ENCODE peak calls at places on chromosomes 16 and 17, in six cellular contexts. One of them, this sample, is unnamed.

GRCh38 chr17:48997827-48998556 is 807 bp downstream of the IGF2BP1 start:
- DNase-seq in H1: no peak
- DNase-seq in HCT116: no peak
- DNase-seq in GM12878: no peak
- DNase-seq in K562: peak; percentile 79
- DNase-seq in HepG2: no peak
- DNase-seq in this sample: no peak

GRCh38 chr17:48541574-48542113 is 3.3 kb downstream of the HOXB2 start:
- DNase-seq in HCT116: no peak
- DNase-seq in GM12878: no peak
- DNase-seq in H1: no peak
- DNase-seq in HepG2: no peak
- DNase-seq in K562: peak; percentile 53
- DNase-seq in this sample: no peak

GRCh38 chr17:77111916-77112315 is 28.9 kb upstream of the SEC14L1 start:
- DNase-seq in GM12878: no peak
- DNase-seq in HepG2: no peak
- DNase-seq in HCT116: no peak
- DNase-seq in K562: no peak
- DNase-seq in H1: no peak
- DNase-seq in this sample: no peak

GRCh38 chr17:28726396-28726911 is 421 bp upstream of the TLCD1 start:
- DNase-seq in HCT116: peak; percentile 53
- DNase-seq in GM12878: no peak
- DNase-seq in K562: no peak
- DNase-seq in HepG2: peak; percentile 48
- DNase-seq in H1: no peak
- DNase-seq in this sample: no peak

GRCh38 chr16:19753815-19754643 is 36.0 kb downstream of the IQCK start:
- DNase-seq in K562: no peak
- DNase-seq in GM12878: no peak
- DNase-seq in H1: no peak
- DNase-seq in HCT116: no peak
- DNase-seq in HepG2: peak; percentile 39
- DNase-seq in this sample: no peak

GRCh38 chr17:34895388-34895787 is 65.9 kb downstream of the CCT6B start:
- DNase-seq in HCT116: no peak
- DNase-seq in K562: no peak
- DNase-seq in HepG2: no peak
- DNase-seq in H1: no peak
- DNase-seq in GM12878: no peak
- DNase-seq in this sample: no peak

GRCh38 chr16:85555549-85556455 is 57.3 kb upstream of the GSE1 start:
- DNase-seq in H1: no peak
- DNase-seq in GM12878: no peak
- DNase-seq in HCT116: no peak
- DNase-seq in K562: peak; percentile 54
- DNase-seq in HepG2: peak; percentile 55
- DNase-seq in this sample: peak; percentile 71

GRCh38 chr17:79073016-79073705 is 1.5 kb upstream of the ENGASE start:
- DNase-seq in K562: no peak
- DNase-seq in GM12878: no peak
- DNase-seq in HCT116: no peak
- DNase-seq in HepG2: no peak
- DNase-seq in H1: no peak
- DNase-seq in this sample: no peak

GRCh38 chr16:47965439-47965838 is 190.4 kb downstream of the ABCC12 start:
- DNase-seq in H1: peak; percentile 15
- DNase-seq in K562: no peak
- DNase-seq in HCT116: no peak
- DNase-seq in HepG2: no peak
- DNase-seq in GM12878: no peak
- DNase-seq in this sample: peak; percentile 87
- TF ChIP-seq ZNF274 in H1: no peak
- TF ChIP-seq ZNF274 in K562: no peak
- TF ChIP-seq ZNF274 in HCT116: no peak
- TF ChIP-seq ZNF274 in HepG2: no peak
- TF ChIP-seq ZNF274 in GM12878: no peak
- TF ChIP-seq ZNF274 in this sample: no peak

GRCh38 chr16:57738844-57739243 is 3.3 kb downstream of the KATNB1 start:
- DNase-seq in GM12878: no peak
- DNase-seq in HepG2: no peak
- DNase-seq in HCT116: no peak
- DNase-seq in H1: no peak
- DNase-seq in K562: no peak
- DNase-seq in this sample: no peak

GRCh38 chr16:57734925-57735754 is 430 bp upstream of the KATNB1 start:
- DNase-seq in GM12878: peak; percentile 99
- DNase-seq in HCT116: peak; percentile 100
- DNase-seq in K562: peak; percentile 98
- DNase-seq in HepG2: peak; percentile 100
- DNase-seq in H1: peak; percentile 99
- DNase-seq in this sample: peak; percentile 100

GRCh38 chr16:57734308-57734924 is 1.2 kb upstream of the KATNB1 start:
- DNase-seq in HepG2: no peak
- DNase-seq in H1: no peak
- DNase-seq in GM12878: no peak
- DNase-seq in K562: no peak
- DNase-seq in HCT116: no peak
- DNase-seq in this sample: no peak

GRCh38 chr16:57735755-57736418 is at the start of gene KATNB1:
- DNase-seq in GM12878: no peak
- DNase-seq in H1: no peak
- DNase-seq in HCT116: no peak
- DNase-seq in HepG2: no peak
- DNase-seq in K562: peak; percentile 54
- DNase-seq in this sample: no peak

DNA sequence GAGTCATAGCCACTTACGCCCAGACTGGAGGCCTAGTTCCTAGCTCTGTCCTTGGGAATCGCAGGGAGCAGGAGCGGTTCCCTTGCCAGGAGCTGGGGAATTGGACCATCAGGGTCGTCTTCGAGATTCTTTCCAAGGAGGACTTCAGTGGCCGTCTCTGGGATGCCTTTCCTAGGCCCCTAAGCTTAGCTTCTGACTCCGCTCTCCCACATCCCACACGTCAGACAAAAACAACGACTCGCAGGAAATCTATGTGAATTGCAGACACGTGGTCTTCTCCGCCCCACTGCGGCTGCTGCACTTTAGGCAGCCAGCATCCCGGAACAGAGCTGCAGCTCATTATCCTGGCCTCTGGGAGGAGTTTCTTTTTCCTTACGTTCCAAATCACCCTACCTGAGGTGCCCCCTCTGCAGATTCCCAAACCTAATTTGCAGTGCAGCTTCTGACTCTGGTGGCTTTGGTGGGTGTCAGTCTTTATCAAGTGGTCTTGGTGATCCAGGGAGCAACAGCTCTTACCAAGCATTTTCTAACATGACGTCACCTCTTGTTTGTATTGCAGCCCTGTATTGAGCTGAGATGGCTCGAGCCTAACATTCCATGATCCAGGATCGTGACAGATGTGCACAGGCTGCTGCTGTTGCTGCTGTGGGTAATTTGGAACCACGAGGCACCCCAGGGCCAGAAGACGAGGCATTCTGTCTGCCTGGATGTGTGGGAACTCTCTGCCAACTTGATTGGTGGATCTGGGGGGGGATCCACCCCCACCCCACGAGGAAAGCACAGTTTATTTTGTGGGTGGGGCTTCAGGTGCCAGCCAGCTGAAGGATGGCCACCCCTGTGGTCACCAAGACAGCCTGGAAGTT is 1.1 kb downstream of the KATNB1 start:
- DNase-seq in HepG2: peak; percentile 86
- DNase-seq in H1: no peak
- DNase-seq in HCT116: no peak
- DNase-seq in GM12878: no peak
- DNase-seq in K562: peak; percentile 53
- DNase-seq in this sample: no peak
- TF ChIP-seq ZNF274 in HepG2: no peak
- TF ChIP-seq ZNF274 in H1: no peak
- TF ChIP-seq ZNF274 in HCT116: no peak
- TF ChIP-seq ZNF274 in GM12878: no peak
- TF ChIP-seq ZNF274 in K562: no peak
- TF ChIP-seq ZNF274 in this sample: no peak

DNA sequence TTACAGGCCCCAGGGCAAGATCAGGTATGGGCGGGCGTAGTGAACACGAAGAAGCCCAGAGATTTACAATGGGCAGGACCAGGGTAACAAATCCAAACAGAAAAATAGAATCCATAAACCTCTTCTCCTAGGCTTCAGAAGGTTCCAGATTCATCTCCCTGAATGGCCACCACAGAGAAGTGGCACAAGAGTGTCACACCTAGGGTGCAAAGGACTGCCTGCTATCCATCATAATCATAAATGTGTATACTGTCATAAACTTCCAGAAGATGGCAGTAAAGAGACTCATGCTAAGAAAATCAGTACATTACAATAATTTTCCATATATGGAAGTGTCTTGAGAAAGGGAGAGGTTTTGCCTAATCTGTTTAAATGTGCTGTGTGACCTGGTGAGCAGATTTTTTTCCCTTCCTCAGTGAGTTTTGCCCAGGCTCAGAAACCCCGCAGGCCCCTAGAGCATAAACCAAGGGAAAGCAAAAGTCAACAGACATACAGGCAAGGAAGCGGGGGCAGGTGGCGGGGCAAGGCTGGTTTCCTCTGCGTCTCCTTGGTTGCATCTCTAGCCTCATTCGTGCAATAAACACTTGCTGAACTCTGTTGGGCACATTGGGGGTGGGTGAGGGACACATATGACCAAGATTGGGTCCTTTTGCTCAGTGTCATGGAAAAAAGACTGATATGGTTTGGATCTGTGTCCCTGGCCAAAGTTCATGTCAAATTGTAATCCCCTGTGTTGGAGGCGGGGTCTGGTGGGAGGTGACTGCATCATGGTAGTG is 92.0 kb upstream of the CDH5 start:
- DNase-seq in H1: no peak
- DNase-seq in K562: no peak
- DNase-seq in HCT116: peak; percentile 32
- DNase-seq in GM12878: no peak
- DNase-seq in HepG2: peak; percentile 20
- DNase-seq in this sample: no peak
- TF ChIP-seq ZNF274 in H1: no peak
- TF ChIP-seq ZNF274 in K562: no peak
- TF ChIP-seq ZNF274 in HCT116: no peak
- TF ChIP-seq ZNF274 in GM12878: no peak
- TF ChIP-seq ZNF274 in HepG2: no peak
- TF ChIP-seq ZNF274 in this sample: no peak

DNA sequence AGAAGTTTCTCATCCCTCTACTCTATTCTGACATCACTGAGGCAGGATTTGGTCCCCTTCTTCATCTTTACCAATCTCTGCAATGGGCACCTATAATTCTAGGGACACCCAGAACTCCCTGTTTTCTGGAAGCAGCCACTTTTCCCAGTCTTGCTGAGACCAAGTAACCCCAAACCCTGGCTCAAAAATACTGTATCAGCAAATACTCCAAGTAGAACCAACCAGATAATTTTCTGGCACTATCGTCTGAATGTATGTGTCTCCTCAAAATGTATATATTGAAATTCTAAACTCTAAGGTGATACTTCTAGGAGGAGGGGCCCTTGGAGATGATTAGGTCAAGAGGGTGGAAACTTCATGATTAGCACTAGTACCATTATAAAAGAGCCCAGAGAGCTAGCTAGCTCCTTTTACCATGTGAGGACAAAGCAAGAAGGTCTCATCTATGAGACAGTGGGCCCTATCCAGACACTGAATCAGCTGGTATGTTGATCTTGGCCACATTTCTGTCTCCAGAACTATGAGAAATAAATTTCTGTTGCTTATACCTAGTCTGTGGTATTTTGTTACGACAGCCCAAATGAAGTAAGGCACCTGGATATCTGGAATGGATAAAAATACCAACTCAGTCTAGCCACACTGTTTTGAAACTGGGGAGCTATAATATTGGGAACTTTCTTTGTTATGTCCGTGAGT is 464.4 kb downstream of the CDH11 start:
- DNase-seq in H1: no peak
- DNase-seq in GM12878: no peak
- DNase-seq in HCT116: no peak
- DNase-seq in K562: no peak
- DNase-seq in HepG2: no peak
- DNase-seq in this sample: no peak
- TF ChIP-seq ZNF274 in H1: no peak
- TF ChIP-seq ZNF274 in GM12878: no peak
- TF ChIP-seq ZNF274 in HCT116: no peak
- TF ChIP-seq ZNF274 in K562: no peak
- TF ChIP-seq ZNF274 in HepG2: no peak
- TF ChIP-seq ZNF274 in this sample: no peak

GRCh38 chr16:88746511-88746910 is 38.5 kb downstream of the PIEZO1 start:
- DNase-seq in HepG2: no peak
- DNase-seq in K562: no peak
- DNase-seq in GM12878: no peak
- DNase-seq in HCT116: no peak
- DNase-seq in H1: no peak
- DNase-seq in this sample: no peak

GRCh38 chr16:88744839-88745521 is 38.7 kb downstream of the CTU2 start:
- DNase-seq in GM12878: no peak
- DNase-seq in H1: no peak
- DNase-seq in HCT116: no peak
- DNase-seq in K562: no peak
- DNase-seq in HepG2: no peak
- DNase-seq in this sample: no peak

GRCh38 chr16:88748364-88748763 is 36.7 kb downstream of the PIEZO1 start:
- DNase-seq in K562: no peak
- DNase-seq in HCT116: no peak
- DNase-seq in GM12878: no peak
- DNase-seq in H1: no peak
- DNase-seq in HepG2: no peak
- DNase-seq in this sample: no peak

GRCh38 chr16:88749358-88749757 is 35.7 kb downstream of the PIEZO1 start:
- DNase-seq in GM12878: no peak
- DNase-seq in HCT116: no peak
- DNase-seq in HepG2: no peak
- DNase-seq in H1: no peak
- DNase-seq in K562: no peak
- DNase-seq in this sample: no peak

DNA sequence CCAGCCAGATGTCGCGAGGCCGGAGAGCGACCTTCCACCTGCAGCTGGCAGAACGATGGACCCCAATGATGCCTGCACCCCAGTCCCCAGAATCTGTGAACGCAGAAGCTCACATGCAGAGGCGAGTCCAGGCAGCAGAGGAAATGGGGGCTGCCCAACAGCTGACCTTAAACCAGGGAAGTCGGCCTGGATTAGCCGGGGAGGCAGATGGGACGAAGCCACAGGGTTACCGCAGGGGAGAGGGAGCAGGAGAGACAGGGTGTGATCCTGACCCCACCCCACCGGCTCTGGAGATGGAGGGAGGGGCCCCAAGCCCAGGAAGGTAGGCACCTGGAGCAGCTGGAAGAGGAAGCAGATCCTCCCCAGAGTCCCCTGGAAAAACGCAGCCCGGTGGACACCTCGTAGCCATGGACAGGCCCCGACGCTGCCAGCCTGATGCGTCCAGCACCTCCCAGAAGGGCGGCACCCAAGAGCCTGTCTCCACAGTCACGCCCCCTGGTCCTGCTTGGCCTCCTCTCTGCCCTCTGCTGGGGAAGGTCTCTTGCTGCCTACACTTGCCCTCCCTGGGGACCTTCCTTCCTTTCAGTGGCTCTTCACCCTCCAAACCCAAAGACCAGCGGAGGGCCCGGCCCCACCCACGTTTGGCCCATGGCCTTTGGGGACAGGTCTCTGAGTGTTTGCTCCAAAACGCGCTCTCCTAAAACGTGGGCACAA is 37.3 kb downstream of the PIEZO1 start:
- DNase-seq in K562: peak; percentile 89
- DNase-seq in HCT116: peak; percentile 67
- DNase-seq in HepG2: peak; percentile 66
- DNase-seq in H1: peak; percentile 46
- DNase-seq in GM12878: no peak
- DNase-seq in this sample: peak; percentile 39
- TF ChIP-seq ZNF274 in K562: no peak
- TF ChIP-seq ZNF274 in HCT116: no peak
- TF ChIP-seq ZNF274 in HepG2: no peak
- TF ChIP-seq ZNF274 in H1: no peak
- TF ChIP-seq ZNF274 in GM12878: no peak
- TF ChIP-seq ZNF274 in this sample: no peak